ENCODE peak calls at places on chromosomes 13 and 19, in five cellular contexts. One of them, this sample, is unnamed.

GRCh38 chr19:55212447-55212846 is 3.1 kb upstream of the PTPRH start:
- DNase-seq in Kasumi-1: peak; percentile 84
- DNase-seq in HuH-7: peak; percentile 66
- DNase-seq in nephron progenitor cell: no peak
- DNase-seq in activated T-helper 9 cell treated with anti-CD3 and anti-CD28 coated beads, Interleukin-2, amount 50 U/mL, for 16 hours: no peak
- DNase-seq in this sample: no peak

GRCh38 chr19:38564981-38565685 is 52.6 kb downstream of the MAP4K1 start:
- DNase-seq in Kasumi-1: no peak
- DNase-seq in activated T-helper 9 cell treated with anti-CD3 and anti-CD28 coated beads, Interleukin-2, amount 50 U/mL, for 16 hours: no peak
- DNase-seq in nephron progenitor cell: no peak
- DNase-seq in HuH-7: no peak
- DNase-seq in this sample: no peak

GRCh38 chr13:83895994-83896580 is 13.8 kb upstream of the SLITRK1 start:
- DNase-seq in Kasumi-1: no peak
- DNase-seq in HuH-7: no peak
- DNase-seq in nephron progenitor cell: no peak
- DNase-seq in activated T-helper 9 cell treated with anti-CD3 and anti-CD28 coated beads, Interleukin-2, amount 50 U/mL, for 16 hours: no peak
- DNase-seq in this sample: no peak

GRCh38 chr13:25846227-25846984 is 205.4 kb downstream of the SHISA2 start:
- DNase-seq in Kasumi-1: no peak
- DNase-seq in HuH-7: no peak
- DNase-seq in activated T-helper 9 cell treated with anti-CD3 and anti-CD28 coated beads, Interleukin-2, amount 50 U/mL, for 16 hours: no peak
- DNase-seq in nephron progenitor cell: no peak
- DNase-seq in this sample: no peak

GRCh38 chr19:23116802-23117571 is at the start of gene ZNF730:
- DNase-seq in HuH-7: no peak
- DNase-seq in nephron progenitor cell: peak; percentile 93
- DNase-seq in activated T-helper 9 cell treated with anti-CD3 and anti-CD28 coated beads, Interleukin-2, amount 50 U/mL, for 16 hours: peak; percentile 15
- DNase-seq in Kasumi-1: peak; percentile 15
- DNase-seq in this sample: peak; percentile 77

GRCh38 chr19:9381367-9381785 is 18.6 kb downstream of the ZNF177 start:
- DNase-seq in activated T-helper 9 cell treated with anti-CD3 and anti-CD28 coated beads, Interleukin-2, amount 50 U/mL, for 16 hours: no peak
- DNase-seq in HuH-7: no peak
- DNase-seq in Kasumi-1: no peak
- DNase-seq in nephron progenitor cell: no peak
- DNase-seq in this sample: no peak

GRCh38 chr13:21338156-21338555 is 120.9 kb downstream of the ZDHHC20 start:
- DNase-seq in HuH-7: no peak
- DNase-seq in Kasumi-1: no peak
- DNase-seq in activated T-helper 9 cell treated with anti-CD3 and anti-CD28 coated beads, Interleukin-2, amount 50 U/mL, for 16 hours: no peak
- DNase-seq in nephron progenitor cell: no peak
- DNase-seq in this sample: no peak

GRCh38 chr19:3782903-3783302 is 3.3 kb downstream of the MATK start:
- DNase-seq in Kasumi-1: no peak
- DNase-seq in activated T-helper 9 cell treated with anti-CD3 and anti-CD28 coated beads, Interleukin-2, amount 50 U/mL, for 16 hours: no peak
- DNase-seq in nephron progenitor cell: no peak
- DNase-seq in HuH-7: no peak
- DNase-seq in this sample: no peak

GRCh38 chr13:51895906-51896888 is 34.4 kb downstream of the CCDC70 start:
- DNase-seq in HuH-7: peak; percentile 63
- DNase-seq in nephron progenitor cell: peak; percentile 59
- DNase-seq in activated T-helper 9 cell treated with anti-CD3 and anti-CD28 coated beads, Interleukin-2, amount 50 U/mL, for 16 hours: peak; percentile 2
- DNase-seq in Kasumi-1: peak; percentile 70
- DNase-seq in this sample: peak; percentile 57

GRCh38 chr13:29507356-29507755 is 88.1 kb downstream of the SLC7A1 start:
- DNase-seq in HuH-7: no peak
- DNase-seq in Kasumi-1: no peak
- DNase-seq in activated T-helper 9 cell treated with anti-CD3 and anti-CD28 coated beads, Interleukin-2, amount 50 U/mL, for 16 hours: no peak
- DNase-seq in nephron progenitor cell: no peak
- DNase-seq in this sample: no peak

GRCh38 chr19:50741179-50741933 is 18.2 kb downstream of the CLEC11A start:
- DNase-seq in HuH-7: no peak
- DNase-seq in activated T-helper 9 cell treated with anti-CD3 and anti-CD28 coated beads, Interleukin-2, amount 50 U/mL, for 16 hours: no peak
- DNase-seq in Kasumi-1: no peak
- DNase-seq in nephron progenitor cell: no peak
- DNase-seq in this sample: no peak

GRCh38 chr19:47240561-47240960 is 9.6 kb upstream of the BBC3 start:
- DNase-seq in HuH-7: no peak
- DNase-seq in Kasumi-1: no peak
- DNase-seq in activated T-helper 9 cell treated with anti-CD3 and anti-CD28 coated beads, Interleukin-2, amount 50 U/mL, for 16 hours: no peak
- DNase-seq in nephron progenitor cell: no peak
- DNase-seq in this sample: no peak

GRCh38 chr13:49649963-49650312 is 21.6 kb downstream of the ARL11 start:
- DNase-seq in activated T-helper 9 cell treated with anti-CD3 and anti-CD28 coated beads, Interleukin-2, amount 50 U/mL, for 16 hours: no peak
- DNase-seq in Kasumi-1: no peak
- DNase-seq in HuH-7: no peak
- DNase-seq in nephron progenitor cell: no peak
- DNase-seq in this sample: no peak

GRCh38 chr19:32373614-32374295 is 28.3 kb downstream of the ZNF507 start:
- DNase-seq in Kasumi-1: no peak
- DNase-seq in HuH-7: peak; percentile 68
- DNase-seq in nephron progenitor cell: no peak
- DNase-seq in activated T-helper 9 cell treated with anti-CD3 and anti-CD28 coated beads, Interleukin-2, amount 50 U/mL, for 16 hours: no peak
- DNase-seq in this sample: peak; percentile 63

GRCh38 chr19:50178859-50179537 is 15.9 kb upstream of the IZUMO2 start:
- DNase-seq in nephron progenitor cell: no peak
- DNase-seq in Kasumi-1: no peak
- DNase-seq in HuH-7: no peak
- DNase-seq in activated T-helper 9 cell treated with anti-CD3 and anti-CD28 coated beads, Interleukin-2, amount 50 U/mL, for 16 hours: no peak
- DNase-seq in this sample: no peak

GRCh38 chr19:42216653-42217521 is 590 bp downstream of the DEDD2 start:
- DNase-seq in Kasumi-1: no peak
- DNase-seq in activated T-helper 9 cell treated with anti-CD3 and anti-CD28 coated beads, Interleukin-2, amount 50 U/mL, for 16 hours: peak; percentile 12
- DNase-seq in nephron progenitor cell: peak; percentile 66
- DNase-seq in HuH-7: peak; percentile 67
- DNase-seq in this sample: peak; percentile 14

GRCh38 chr13:32443111-32443510 is 15.2 kb upstream of the N4BP2L1 start:
- DNase-seq in nephron progenitor cell: no peak
- DNase-seq in activated T-helper 9 cell treated with anti-CD3 and anti-CD28 coated beads, Interleukin-2, amount 50 U/mL, for 16 hours: no peak
- DNase-seq in Kasumi-1: peak; percentile 35
- DNase-seq in HuH-7: peak; percentile 40
- DNase-seq in this sample: peak; percentile 62

GRCh38 chr19:9406798-9407352 is 28.5 kb downstream of the ZNF266 start:
- DNase-seq in activated T-helper 9 cell treated with anti-CD3 and anti-CD28 coated beads, Interleukin-2, amount 50 U/mL, for 16 hours: peak; percentile 16
- DNase-seq in Kasumi-1: no peak
- DNase-seq in nephron progenitor cell: no peak
- DNase-seq in HuH-7: no peak
- DNase-seq in this sample: no peak

GRCh38 chr19:39390460-39390758 is 497 bp downstream of the PAF1 start:
- DNase-seq in Kasumi-1: no peak
- DNase-seq in nephron progenitor cell: no peak
- DNase-seq in activated T-helper 9 cell treated with anti-CD3 and anti-CD28 coated beads, Interleukin-2, amount 50 U/mL, for 16 hours: peak; percentile 71
- DNase-seq in HuH-7: no peak
- DNase-seq in this sample: no peak

GRCh38 chr13:21012841-21013681 is 48.3 kb downstream of the LATS2 start:
- DNase-seq in activated T-helper 9 cell treated with anti-CD3 and anti-CD28 coated beads, Interleukin-2, amount 50 U/mL, for 16 hours: no peak
- DNase-seq in Kasumi-1: no peak
- DNase-seq in nephron progenitor cell: no peak
- DNase-seq in HuH-7: no peak
- DNase-seq in this sample: no peak

GRCh38 chr13:36347826-36348225 is 1.6 kb upstream of the SPART start:
- DNase-seq in nephron progenitor cell: no peak
- DNase-seq in HuH-7: no peak
- DNase-seq in activated T-helper 9 cell treated with anti-CD3 and anti-CD28 coated beads, Interleukin-2, amount 50 U/mL, for 16 hours: no peak
- DNase-seq in Kasumi-1: no peak
- DNase-seq in this sample: no peak

GRCh38 chr19:11384778-11385129 is 640 bp upstream of the EPOR start:
- DNase-seq in Kasumi-1: no peak
- DNase-seq in activated T-helper 9 cell treated with anti-CD3 and anti-CD28 coated beads, Interleukin-2, amount 50 U/mL, for 16 hours: no peak
- DNase-seq in HuH-7: no peak
- DNase-seq in nephron progenitor cell: no peak
- DNase-seq in this sample: no peak

GRCh38 chr13:30409911-30410704 is 12.2 kb upstream of the UBE2L5 start:
- DNase-seq in activated T-helper 9 cell treated with anti-CD3 and anti-CD28 coated beads, Interleukin-2, amount 50 U/mL, for 16 hours: no peak
- DNase-seq in Kasumi-1: no peak
- DNase-seq in HuH-7: no peak
- DNase-seq in nephron progenitor cell: no peak
- DNase-seq in this sample: no peak

GRCh38 chr19:15443838-15444237 is 5.9 kb downstream of the WIZ start:
- DNase-seq in activated T-helper 9 cell treated with anti-CD3 and anti-CD28 coated beads, Interleukin-2, amount 50 U/mL, for 16 hours: no peak
- DNase-seq in nephron progenitor cell: no peak
- DNase-seq in HuH-7: no peak
- DNase-seq in Kasumi-1: no peak
- DNase-seq in this sample: peak; percentile 16

This sample was measured in globus pallidus.